ENCODE peak calls at places on chromosome 4, in ten cellular contexts. D is brain microvascular endothelial cell, P is T-helper 9 cell, Y is endothelial cell, X is vagina, J is mesothelial cell of epicardium, S is C1 segment of cervical spinal cord, G is GOT3, C is Karpas-422, F is cardiac muscle cell. N is an unnamed sample.

GRCh38 chr4:27084685-27085356 is 224.2 kb downstream of the STIM2 start:
- DNase-seq in D (peak; percentile 9), P (no peak), Y (peak; percentile 46), X (no peak), J (no peak), S (no peak), G (no peak), C (no peak), F (peak; percentile 65), N (peak; percentile 18)

GRCh38 chr4:176259330-176260090 is 9.5 kb downstream of the ASB5 start:
- DNase-seq in D (peak; percentile 49), P (no peak), Y (no peak), X (no peak), J (no peak), S (no peak), G (no peak), C (no peak), F (no peak), N (no peak)

GRCh38 chr4:87805971-87806370 is 6.6 kb downstream of the IBSP start:
- DNase-seq in D (no peak), P (no peak), Y (no peak), X (no peak), J (no peak), S (no peak), G (no peak), C (no peak), F (no peak), N (no peak)

GRCh38 chr4:56760194-56760593 is 61.3 kb downstream of the SPINK2 start:
- DNase-seq in D (no peak), P (no peak), Y (no peak), X (no peak), J (no peak), S (no peak), G (no peak), C (no peak), F (no peak), N (no peak)

GRCh38 chr4:129323630-129324029 is 227.7 kb downstream of the C4orf33 start:
- DNase-seq in D (no peak), P (no peak), Y (no peak), X (no peak), J (no peak), S (no peak), G (no peak), C (no peak), F (no peak), N (no peak)

GRCh38 chr4:118124977-118125376 is 90.7 kb downstream of the NDST3 start:
- DNase-seq in D (no peak), P (no peak), Y (no peak), X (no peak), J (no peak), S (no peak), G (no peak), C (no peak), F (no peak), N (no peak)

GRCh38 chr4:77921701-77922100 is 59.1 kb downstream of the MRPL1 start:
- DNase-seq in D (peak; percentile 89), P (no peak), Y (no peak), X (no peak), J (no peak), S (no peak), G (no peak), C (no peak), F (no peak), N (no peak)

GRCh38 chr4:156941940-156942548 is 29.6 kb downstream of the PDGFC start:
- DNase-seq in D (peak; percentile 97), P (no peak), Y (peak; percentile 34), X (no peak), J (peak; percentile 39), S (no peak), G (no peak), C (no peak), F (peak; percentile 89), N (peak; percentile 72)

GRCh38 chr4:37767546-37767945 is 58.9 kb upstream of the PGM2 start:
- DNase-seq in D (peak; percentile 50), P (no peak), Y (no peak), X (no peak), J (no peak), S (no peak), G (no peak), C (peak; percentile 53), F (no peak), N (peak; percentile 75)

GRCh38 chr4:126916626-126917140 is 716.1 kb upstream of the INTU start:
- DNase-seq in D (peak; percentile 58), P (no peak), Y (no peak), X (no peak), J (no peak), S (no peak), G (no peak), C (no peak), F (no peak), N (no peak)

GRCh38 chr4:41750624-41751324 is 2.2 kb upstream of the PHOX2B start:
- DNase-seq in D (no peak), P (no peak), Y (no peak), X (no peak), J (no peak), S (no peak), G (no peak), C (no peak), F (no peak), N (no peak)

GRCh38 chr4:5874811-5875465 is 17.9 kb downstream of the CRMP1 start:
- DNase-seq in D (no peak), P (no peak), Y (no peak), X (no peak), J (no peak), S (no peak), G (no peak), C (peak; percentile 36), F (no peak), N (no peak)